ENCODE peak calls at places on chromosomes 5 and 9, in ten cellular contexts. One of them, this sample, is unnamed.

GRCh38 chr9:125538092-125538473 is 168.9 kb downstream of the MAPKAP1 start:
- DNase-seq in hypothalamus: no peak
- DNase-seq in psoas muscle: no peak
- DNase-seq in CD8-positive, alpha-beta memory T cell: no peak
- DNase-seq in stimulated activated CD4-positive, alpha-beta T cell treated with anti-CD3 and anti-CD28 coated beads, Interleukin-2, amount 100 ng/mL, for 48 hours: no peak
- DNase-seq in fibroblast of the aortic adventitia: peak
- DNase-seq in EH: peak
- DNase-seq in NCI-H1092: peak
- DNase-seq in non-pigmented ciliary epithelial cell: peak
- DNase-seq in NCI-H82: no peak
- DNase-seq in this sample: no peak

GRCh38 chr9:6218099-6218502 is 2.5 kb downstream of the IL33 start:
- DNase-seq in hypothalamus: no peak
- DNase-seq in psoas muscle: no peak
- DNase-seq in CD8-positive, alpha-beta memory T cell: no peak
- DNase-seq in stimulated activated CD4-positive, alpha-beta T cell treated with anti-CD3 and anti-CD28 coated beads, Interleukin-2, amount 100 ng/mL, for 48 hours: no peak
- DNase-seq in fibroblast of the aortic adventitia: peak
- DNase-seq in EH: peak
- DNase-seq in NCI-H1092: no peak
- DNase-seq in non-pigmented ciliary epithelial cell: no peak
- DNase-seq in NCI-H82: no peak
- DNase-seq in this sample: no peak

GRCh38 chr9:136062657-136063439 is 32.2 kb downstream of the NACC2 start:
- DNase-seq in hypothalamus: no peak
- DNase-seq in psoas muscle: peak
- DNase-seq in CD8-positive, alpha-beta memory T cell: peak
- DNase-seq in stimulated activated CD4-positive, alpha-beta T cell treated with anti-CD3 and anti-CD28 coated beads, Interleukin-2, amount 100 ng/mL, for 48 hours: no peak
- DNase-seq in fibroblast of the aortic adventitia: no peak
- DNase-seq in EH: no peak
- DNase-seq in NCI-H1092: no peak
- DNase-seq in non-pigmented ciliary epithelial cell: no peak
- DNase-seq in NCI-H82: no peak
- DNase-seq in this sample: no peak

GRCh38 chr5:134175874-134176522 is 752 bp downstream of the SKP1 start:
- DNase-seq in hypothalamus: no peak
- DNase-seq in psoas muscle: no peak
- DNase-seq in CD8-positive, alpha-beta memory T cell: peak
- DNase-seq in stimulated activated CD4-positive, alpha-beta T cell treated with anti-CD3 and anti-CD28 coated beads, Interleukin-2, amount 100 ng/mL, for 48 hours: no peak
- DNase-seq in fibroblast of the aortic adventitia: peak
- DNase-seq in EH: peak
- DNase-seq in NCI-H1092: no peak
- DNase-seq in non-pigmented ciliary epithelial cell: no peak
- DNase-seq in NCI-H82: peak
- DNase-seq in this sample: peak

GRCh38 chr9:68637020-68637419 is 68.0 kb upstream of the PIP5K1B start:
- DNase-seq in hypothalamus: no peak
- DNase-seq in psoas muscle: no peak
- DNase-seq in CD8-positive, alpha-beta memory T cell: no peak
- DNase-seq in stimulated activated CD4-positive, alpha-beta T cell treated with anti-CD3 and anti-CD28 coated beads, Interleukin-2, amount 100 ng/mL, for 48 hours: no peak
- DNase-seq in fibroblast of the aortic adventitia: no peak
- DNase-seq in EH: no peak
- DNase-seq in NCI-H1092: no peak
- DNase-seq in non-pigmented ciliary epithelial cell: no peak
- DNase-seq in NCI-H82: no peak
- DNase-seq in this sample: no peak

GRCh38 chr9:106859957-106860715 is 2.8 kb upstream of the ZNF462 start:
- DNase-seq in hypothalamus: no peak
- DNase-seq in psoas muscle: peak
- DNase-seq in CD8-positive, alpha-beta memory T cell: no peak
- DNase-seq in stimulated activated CD4-positive, alpha-beta T cell treated with anti-CD3 and anti-CD28 coated beads, Interleukin-2, amount 100 ng/mL, for 48 hours: no peak
- DNase-seq in fibroblast of the aortic adventitia: no peak
- DNase-seq in EH: peak
- DNase-seq in NCI-H1092: no peak
- DNase-seq in non-pigmented ciliary epithelial cell: no peak
- DNase-seq in NCI-H82: peak
- DNase-seq in this sample: no peak

GRCh38 chr5:125245216-125245615 is 498.8 kb upstream of the ZNF608 start:
- DNase-seq in hypothalamus: no peak
- DNase-seq in psoas muscle: peak
- DNase-seq in CD8-positive, alpha-beta memory T cell: no peak
- DNase-seq in stimulated activated CD4-positive, alpha-beta T cell treated with anti-CD3 and anti-CD28 coated beads, Interleukin-2, amount 100 ng/mL, for 48 hours: no peak
- DNase-seq in fibroblast of the aortic adventitia: no peak
- DNase-seq in EH: no peak
- DNase-seq in NCI-H1092: no peak
- DNase-seq in non-pigmented ciliary epithelial cell: no peak
- DNase-seq in NCI-H82: no peak
- DNase-seq in this sample: no peak

GRCh38 chr9:81687521-81688261 is 1.7 kb downstream of the TLE1 start:
- DNase-seq in hypothalamus: no peak
- DNase-seq in psoas muscle: peak
- DNase-seq in CD8-positive, alpha-beta memory T cell: no peak
- DNase-seq in stimulated activated CD4-positive, alpha-beta T cell treated with anti-CD3 and anti-CD28 coated beads, Interleukin-2, amount 100 ng/mL, for 48 hours: no peak
- DNase-seq in fibroblast of the aortic adventitia: peak
- DNase-seq in EH: no peak
- DNase-seq in NCI-H1092: no peak
- DNase-seq in non-pigmented ciliary epithelial cell: no peak
- DNase-seq in NCI-H82: peak
- DNase-seq in this sample: no peak

GRCh38 chr5:112420111-112420864 is 1.2 kb upstream of the EPB41L4A start:
- DNase-seq in hypothalamus: peak
- DNase-seq in psoas muscle: peak
- DNase-seq in CD8-positive, alpha-beta memory T cell: no peak
- DNase-seq in stimulated activated CD4-positive, alpha-beta T cell treated with anti-CD3 and anti-CD28 coated beads, Interleukin-2, amount 100 ng/mL, for 48 hours: peak
- DNase-seq in fibroblast of the aortic adventitia: peak
- DNase-seq in EH: peak
- DNase-seq in NCI-H1092: peak
- DNase-seq in non-pigmented ciliary epithelial cell: no peak
- DNase-seq in NCI-H82: peak
- DNase-seq in this sample: peak

GRCh38 chr9:137758067-137758466 is 119.5 kb upstream of the CACNA1B start:
- DNase-seq in hypothalamus: no peak
- DNase-seq in psoas muscle: no peak
- DNase-seq in CD8-positive, alpha-beta memory T cell: no peak
- DNase-seq in stimulated activated CD4-positive, alpha-beta T cell treated with anti-CD3 and anti-CD28 coated beads, Interleukin-2, amount 100 ng/mL, for 48 hours: no peak
- DNase-seq in fibroblast of the aortic adventitia: no peak
- DNase-seq in EH: no peak
- DNase-seq in NCI-H1092: no peak
- DNase-seq in non-pigmented ciliary epithelial cell: no peak
- DNase-seq in NCI-H82: no peak
- DNase-seq in this sample: no peak

GRCh38 chr9:78871452-78872331 is 574.8 kb downstream of the PSAT1 start:
- DNase-seq in hypothalamus: no peak
- DNase-seq in psoas muscle: no peak
- DNase-seq in CD8-positive, alpha-beta memory T cell: no peak
- DNase-seq in stimulated activated CD4-positive, alpha-beta T cell treated with anti-CD3 and anti-CD28 coated beads, Interleukin-2, amount 100 ng/mL, for 48 hours: no peak
- DNase-seq in fibroblast of the aortic adventitia: peak
- DNase-seq in EH: peak
- DNase-seq in NCI-H1092: no peak
- DNase-seq in non-pigmented ciliary epithelial cell: peak
- DNase-seq in NCI-H82: no peak
- DNase-seq in this sample: no peak

GRCh38 chr9:121744687-121745395 is 93.4 kb downstream of the DAB2IP start:
- DNase-seq in hypothalamus: no peak
- DNase-seq in psoas muscle: no peak
- DNase-seq in CD8-positive, alpha-beta memory T cell: no peak
- DNase-seq in stimulated activated CD4-positive, alpha-beta T cell treated with anti-CD3 and anti-CD28 coated beads, Interleukin-2, amount 100 ng/mL, for 48 hours: no peak
- DNase-seq in fibroblast of the aortic adventitia: no peak
- DNase-seq in EH: peak
- DNase-seq in NCI-H1092: no peak
- DNase-seq in non-pigmented ciliary epithelial cell: peak
- DNase-seq in NCI-H82: no peak
- DNase-seq in this sample: no peak

GRCh38 chr5:53091304-53091703 is 18.3 kb downstream of the MOCS2 start:
- DNase-seq in hypothalamus: no peak
- DNase-seq in psoas muscle: no peak
- DNase-seq in CD8-positive, alpha-beta memory T cell: no peak
- DNase-seq in stimulated activated CD4-positive, alpha-beta T cell treated with anti-CD3 and anti-CD28 coated beads, Interleukin-2, amount 100 ng/mL, for 48 hours: no peak
- DNase-seq in fibroblast of the aortic adventitia: peak
- DNase-seq in EH: peak
- DNase-seq in NCI-H1092: no peak
- DNase-seq in non-pigmented ciliary epithelial cell: no peak
- DNase-seq in NCI-H82: no peak
- DNase-seq in this sample: no peak

GRCh38 chr5:76385540-76385939 is 17.5 kb upstream of the IQGAP2 start:
- DNase-seq in hypothalamus: no peak
- DNase-seq in psoas muscle: no peak
- DNase-seq in CD8-positive, alpha-beta memory T cell: no peak
- DNase-seq in stimulated activated CD4-positive, alpha-beta T cell treated with anti-CD3 and anti-CD28 coated beads, Interleukin-2, amount 100 ng/mL, for 48 hours: no peak
- DNase-seq in fibroblast of the aortic adventitia: no peak
- DNase-seq in EH: no peak
- DNase-seq in NCI-H1092: no peak
- DNase-seq in non-pigmented ciliary epithelial cell: no peak
- DNase-seq in NCI-H82: no peak
- DNase-seq in this sample: no peak

GRCh38 chr9:75181748-75182147 is 93.4 kb downstream of the OSTF1 start:
- DNase-seq in hypothalamus: no peak
- DNase-seq in psoas muscle: no peak
- DNase-seq in CD8-positive, alpha-beta memory T cell: no peak
- DNase-seq in stimulated activated CD4-positive, alpha-beta T cell treated with anti-CD3 and anti-CD28 coated beads, Interleukin-2, amount 100 ng/mL, for 48 hours: no peak
- DNase-seq in fibroblast of the aortic adventitia: peak
- DNase-seq in EH: peak
- DNase-seq in NCI-H1092: no peak
- DNase-seq in non-pigmented ciliary epithelial cell: peak
- DNase-seq in NCI-H82: no peak
- DNase-seq in this sample: no peak

GRCh38 chr9:127608104-127608966 is 3.7 kb upstream of the STXBP1 start:
- DNase-seq in hypothalamus: peak
- DNase-seq in psoas muscle: peak
- DNase-seq in CD8-positive, alpha-beta memory T cell: peak
- DNase-seq in stimulated activated CD4-positive, alpha-beta T cell treated with anti-CD3 and anti-CD28 coated beads, Interleukin-2, amount 100 ng/mL, for 48 hours: peak
- DNase-seq in fibroblast of the aortic adventitia: no peak
- DNase-seq in EH: peak
- DNase-seq in NCI-H1092: peak
- DNase-seq in non-pigmented ciliary epithelial cell: no peak
- DNase-seq in NCI-H82: peak
- DNase-seq in this sample: peak

GRCh38 chr5:179251276-179251969 is 93.8 kb downstream of the ADAMTS2 start:
- DNase-seq in hypothalamus: no peak
- DNase-seq in psoas muscle: no peak
- DNase-seq in CD8-positive, alpha-beta memory T cell: peak
- DNase-seq in stimulated activated CD4-positive, alpha-beta T cell treated with anti-CD3 and anti-CD28 coated beads, Interleukin-2, amount 100 ng/mL, for 48 hours: no peak
- DNase-seq in fibroblast of the aortic adventitia: no peak
- DNase-seq in EH: no peak
- DNase-seq in NCI-H1092: no peak
- DNase-seq in non-pigmented ciliary epithelial cell: no peak
- DNase-seq in NCI-H82: no peak
- DNase-seq in this sample: no peak

GRCh38 chr9:134358026-134358967 is 32.0 kb downstream of the RXRA start:
- DNase-seq in hypothalamus: no peak
- DNase-seq in psoas muscle: no peak
- DNase-seq in CD8-positive, alpha-beta memory T cell: no peak
- DNase-seq in stimulated activated CD4-positive, alpha-beta T cell treated with anti-CD3 and anti-CD28 coated beads, Interleukin-2, amount 100 ng/mL, for 48 hours: no peak
- DNase-seq in fibroblast of the aortic adventitia: peak
- DNase-seq in EH: peak
- DNase-seq in NCI-H1092: peak
- DNase-seq in non-pigmented ciliary epithelial cell: no peak
- DNase-seq in NCI-H82: no peak
- DNase-seq in this sample: no peak

GRCh38 chr5:90909091-90909503 is 350.5 kb downstream of the ADGRV1 start:
- DNase-seq in hypothalamus: no peak
- DNase-seq in psoas muscle: no peak
- DNase-seq in CD8-positive, alpha-beta memory T cell: no peak
- DNase-seq in stimulated activated CD4-positive, alpha-beta T cell treated with anti-CD3 and anti-CD28 coated beads, Interleukin-2, amount 100 ng/mL, for 48 hours: no peak
- DNase-seq in fibroblast of the aortic adventitia: no peak
- DNase-seq in EH: no peak
- DNase-seq in NCI-H1092: no peak
- DNase-seq in non-pigmented ciliary epithelial cell: no peak
- DNase-seq in NCI-H82: no peak
- DNase-seq in this sample: no peak

GRCh38 chr5:79578876-79579275 is 33.4 kb upstream of the TENT2 start:
- DNase-seq in hypothalamus: no peak
- DNase-seq in psoas muscle: no peak
- DNase-seq in CD8-positive, alpha-beta memory T cell: no peak
- DNase-seq in stimulated activated CD4-positive, alpha-beta T cell treated with anti-CD3 and anti-CD28 coated beads, Interleukin-2, amount 100 ng/mL, for 48 hours: no peak
- DNase-seq in fibroblast of the aortic adventitia: no peak
- DNase-seq in EH: no peak
- DNase-seq in NCI-H1092: no peak
- DNase-seq in non-pigmented ciliary epithelial cell: no peak
- DNase-seq in NCI-H82: no peak
- DNase-seq in this sample: no peak

GRCh38 chr9:95029251-95029650 is 288.3 kb downstream of the FANCC start:
- DNase-seq in hypothalamus: no peak
- DNase-seq in psoas muscle: no peak
- DNase-seq in CD8-positive, alpha-beta memory T cell: no peak
- DNase-seq in stimulated activated CD4-positive, alpha-beta T cell treated with anti-CD3 and anti-CD28 coated beads, Interleukin-2, amount 100 ng/mL, for 48 hours: no peak
- DNase-seq in fibroblast of the aortic adventitia: no peak
- DNase-seq in EH: no peak
- DNase-seq in NCI-H1092: no peak
- DNase-seq in non-pigmented ciliary epithelial cell: no peak
- DNase-seq in NCI-H82: no peak
- DNase-seq in this sample: no peak

GRCh38 chr5:97266576-97266975 is 83.5 kb upstream of the RIOK2 start:
- DNase-seq in hypothalamus: peak
- DNase-seq in psoas muscle: peak
- DNase-seq in CD8-positive, alpha-beta memory T cell: no peak
- DNase-seq in stimulated activated CD4-positive, alpha-beta T cell treated with anti-CD3 and anti-CD28 coated beads, Interleukin-2, amount 100 ng/mL, for 48 hours: no peak
- DNase-seq in fibroblast of the aortic adventitia: peak
- DNase-seq in EH: peak
- DNase-seq in NCI-H1092: no peak
- DNase-seq in non-pigmented ciliary epithelial cell: no peak
- DNase-seq in NCI-H82: no peak
- DNase-seq in this sample: no peak

This sample was measured in GM12892.